ENCODE peak calls at places on chromosomes 6 and 20, in ten cellular contexts. One of them, this sample, is unnamed.

GRCh38 chr6:79713701-79714322 is 82.7 kb downstream of the SH3BGRL2 start:
- DNase-seq in upper lobe of left lung: peak
- DNase-seq in body of pancreas: peak
- DNase-seq in endothelial cell: peak
- DNase-seq in brain microvascular endothelial cell: peak
- DNase-seq in fibroblast of the aortic adventitia: peak
- DNase-seq in neural crest cell: peak
- DNase-seq in tibial artery: no peak
- DNase-seq in HCT116: peak
- DNase-seq in neural progenitor cell: peak
- DNase-seq in this sample: peak

GRCh38 chr20:19401096-19401495 is 188.7 kb downstream of the SLC24A3 start:
- DNase-seq in upper lobe of left lung: no peak
- DNase-seq in body of pancreas: no peak
- DNase-seq in endothelial cell: no peak
- DNase-seq in brain microvascular endothelial cell: no peak
- DNase-seq in fibroblast of the aortic adventitia: no peak
- DNase-seq in neural crest cell: no peak
- DNase-seq in tibial artery: no peak
- DNase-seq in HCT116: no peak
- DNase-seq in neural progenitor cell: no peak
- DNase-seq in this sample: no peak

GRCh38 chr6:13342414-13343019 is 14.2 kb upstream of the TBC1D7 start:
- DNase-seq in upper lobe of left lung: no peak
- DNase-seq in body of pancreas: no peak
- DNase-seq in endothelial cell: no peak
- DNase-seq in brain microvascular endothelial cell: no peak
- DNase-seq in fibroblast of the aortic adventitia: no peak
- DNase-seq in neural crest cell: no peak
- DNase-seq in tibial artery: no peak
- DNase-seq in HCT116: no peak
- DNase-seq in neural progenitor cell: no peak
- DNase-seq in this sample: no peak

GRCh38 chr6:161254754-161255253 is 19.1 kb downstream of the AGPAT4 start:
- DNase-seq in upper lobe of left lung: no peak
- DNase-seq in body of pancreas: no peak
- DNase-seq in endothelial cell: no peak
- DNase-seq in brain microvascular endothelial cell: no peak
- DNase-seq in fibroblast of the aortic adventitia: peak
- DNase-seq in neural crest cell: no peak
- DNase-seq in tibial artery: no peak
- DNase-seq in HCT116: no peak
- DNase-seq in neural progenitor cell: peak
- DNase-seq in this sample: no peak

GRCh38 chr6:91149914-91150674 is 563.2 kb upstream of the MAP3K7 start:
- DNase-seq in upper lobe of left lung: no peak
- DNase-seq in body of pancreas: no peak
- DNase-seq in endothelial cell: no peak
- DNase-seq in brain microvascular endothelial cell: no peak
- DNase-seq in fibroblast of the aortic adventitia: no peak
- DNase-seq in neural crest cell: no peak
- DNase-seq in tibial artery: no peak
- DNase-seq in HCT116: no peak
- DNase-seq in neural progenitor cell: no peak
- DNase-seq in this sample: no peak

GRCh38 chr20:46690219-46691111 is 1.2 kb upstream of the TP53RK start:
- DNase-seq in upper lobe of left lung: no peak
- DNase-seq in body of pancreas: no peak
- DNase-seq in endothelial cell: no peak
- DNase-seq in brain microvascular endothelial cell: no peak
- DNase-seq in fibroblast of the aortic adventitia: peak
- DNase-seq in neural crest cell: no peak
- DNase-seq in tibial artery: no peak
- DNase-seq in HCT116: no peak
- DNase-seq in neural progenitor cell: no peak
- DNase-seq in this sample: no peak

GRCh38 chr6:143253630-143254029 is 192.9 kb downstream of the AIG1 start:
- DNase-seq in upper lobe of left lung: no peak
- DNase-seq in body of pancreas: no peak
- DNase-seq in endothelial cell: no peak
- DNase-seq in brain microvascular endothelial cell: no peak
- DNase-seq in fibroblast of the aortic adventitia: no peak
- DNase-seq in neural crest cell: no peak
- DNase-seq in tibial artery: no peak
- DNase-seq in HCT116: no peak
- DNase-seq in neural progenitor cell: no peak
- DNase-seq in this sample: no peak

GRCh38 chr20:49219924-49220831 is 962 bp downstream of the DDX27 start:
- DNase-seq in upper lobe of left lung: no peak
- DNase-seq in body of pancreas: no peak
- DNase-seq in endothelial cell: no peak
- DNase-seq in brain microvascular endothelial cell: no peak
- DNase-seq in fibroblast of the aortic adventitia: peak
- DNase-seq in neural crest cell: no peak
- DNase-seq in tibial artery: no peak
- DNase-seq in HCT116: no peak
- DNase-seq in neural progenitor cell: no peak
- DNase-seq in this sample: no peak

GRCh38 chr6:108989700-108990099 is 104.9 kb downstream of the SESN1 start:
- DNase-seq in upper lobe of left lung: no peak
- DNase-seq in body of pancreas: peak
- DNase-seq in endothelial cell: no peak
- DNase-seq in brain microvascular endothelial cell: no peak
- DNase-seq in fibroblast of the aortic adventitia: no peak
- DNase-seq in neural crest cell: no peak
- DNase-seq in tibial artery: no peak
- DNase-seq in HCT116: no peak
- DNase-seq in neural progenitor cell: no peak
- DNase-seq in this sample: no peak

GRCh38 chr6:84752118-84752850 is 12.1 kb downstream of the TBX18 start:
- DNase-seq in upper lobe of left lung: no peak
- DNase-seq in body of pancreas: no peak
- DNase-seq in endothelial cell: no peak
- DNase-seq in brain microvascular endothelial cell: peak
- DNase-seq in fibroblast of the aortic adventitia: no peak
- DNase-seq in neural crest cell: no peak
- DNase-seq in tibial artery: no peak
- DNase-seq in HCT116: no peak
- DNase-seq in neural progenitor cell: no peak
- DNase-seq in this sample: no peak

GRCh38 chr6:147219463-147219862 is 15.2 kb downstream of the STXBP5 start:
- DNase-seq in upper lobe of left lung: no peak
- DNase-seq in body of pancreas: no peak
- DNase-seq in endothelial cell: no peak
- DNase-seq in brain microvascular endothelial cell: no peak
- DNase-seq in fibroblast of the aortic adventitia: no peak
- DNase-seq in neural crest cell: no peak
- DNase-seq in tibial artery: no peak
- DNase-seq in HCT116: no peak
- DNase-seq in neural progenitor cell: no peak
- DNase-seq in this sample: no peak
- TF ChIP-seq CTCF in upper lobe of left lung: no peak
- TF ChIP-seq CTCF in body of pancreas: no peak
- TF ChIP-seq CTCF in endothelial cell: no peak
- TF ChIP-seq CTCF in brain microvascular endothelial cell: no peak
- TF ChIP-seq CTCF in fibroblast of the aortic adventitia: no peak
- TF ChIP-seq CTCF in neural crest cell: no peak
- TF ChIP-seq CTCF in tibial artery: no peak
- TF ChIP-seq CTCF in HCT116: no peak
- TF ChIP-seq CTCF in neural progenitor cell: no peak
- TF ChIP-seq CTCF in this sample: no peak

DNA sequence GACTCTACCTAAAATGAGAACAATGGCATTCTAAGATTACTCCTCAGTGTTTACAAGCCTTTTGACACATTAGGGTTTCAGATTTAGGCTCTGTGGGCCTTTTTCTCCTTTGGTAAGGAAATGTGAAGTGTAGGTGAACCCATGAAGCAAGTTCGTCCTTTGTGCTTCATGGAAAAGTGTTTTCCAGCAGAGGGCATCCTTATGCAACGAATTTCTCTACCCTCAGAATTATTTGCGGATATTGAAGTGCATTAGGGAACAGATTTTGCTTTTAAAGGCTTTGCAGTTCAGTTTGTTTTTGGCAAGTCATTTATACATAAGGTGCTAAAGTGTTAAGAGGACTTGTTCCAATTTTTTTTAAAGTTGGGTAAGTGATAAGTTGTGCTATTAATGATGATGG is 55.7 kb upstream of the FERMT1 start:
- DNase-seq in upper lobe of left lung: no peak
- DNase-seq in body of pancreas: no peak
- DNase-seq in endothelial cell: peak
- DNase-seq in brain microvascular endothelial cell: peak
- DNase-seq in fibroblast of the aortic adventitia: peak
- DNase-seq in neural crest cell: peak
- DNase-seq in tibial artery: no peak
- DNase-seq in HCT116: peak
- DNase-seq in neural progenitor cell: peak
- DNase-seq in this sample: no peak
- TF ChIP-seq CTCF in upper lobe of left lung: peak
- TF ChIP-seq CTCF in body of pancreas: no peak
- TF ChIP-seq CTCF in endothelial cell: peak
- TF ChIP-seq CTCF in brain microvascular endothelial cell: peak
- TF ChIP-seq CTCF in fibroblast of the aortic adventitia: peak
- TF ChIP-seq CTCF in neural crest cell: peak
- TF ChIP-seq CTCF in tibial artery: no peak
- TF ChIP-seq CTCF in HCT116: peak
- TF ChIP-seq CTCF in neural progenitor cell: peak
- TF ChIP-seq CTCF in this sample: peak

DNA sequence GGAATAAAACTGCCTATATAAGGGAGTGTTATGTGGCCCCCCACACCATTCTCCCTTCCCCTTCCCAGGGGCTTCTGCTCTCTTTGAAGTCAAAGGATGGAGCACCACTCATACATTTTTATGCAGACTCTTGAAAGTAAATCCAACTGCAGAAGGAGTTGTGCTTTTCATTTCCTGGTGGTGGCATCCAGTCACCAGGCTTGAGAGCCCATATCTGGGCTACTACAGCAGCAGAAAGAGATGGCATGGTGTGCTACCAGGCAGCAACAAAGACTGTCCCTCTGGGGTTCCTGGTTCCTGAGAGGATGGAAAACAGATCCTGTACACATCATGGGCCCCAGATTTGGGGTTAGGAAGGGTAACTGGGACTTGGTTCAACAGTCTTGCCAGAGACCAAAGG is 226.4 kb downstream of the CLIC5 start:
- DNase-seq in upper lobe of left lung: no peak
- DNase-seq in body of pancreas: no peak
- DNase-seq in endothelial cell: no peak
- DNase-seq in brain microvascular endothelial cell: no peak
- DNase-seq in fibroblast of the aortic adventitia: no peak
- DNase-seq in neural crest cell: no peak
- DNase-seq in tibial artery: no peak
- DNase-seq in HCT116: no peak
- DNase-seq in neural progenitor cell: no peak
- DNase-seq in this sample: no peak
- TF ChIP-seq CTCF in upper lobe of left lung: no peak
- TF ChIP-seq CTCF in body of pancreas: no peak
- TF ChIP-seq CTCF in endothelial cell: no peak
- TF ChIP-seq CTCF in brain microvascular endothelial cell: no peak
- TF ChIP-seq CTCF in fibroblast of the aortic adventitia: no peak
- TF ChIP-seq CTCF in neural crest cell: no peak
- TF ChIP-seq CTCF in tibial artery: no peak
- TF ChIP-seq CTCF in HCT116: no peak
- TF ChIP-seq CTCF in neural progenitor cell: no peak
- TF ChIP-seq CTCF in this sample: no peak

DNA sequence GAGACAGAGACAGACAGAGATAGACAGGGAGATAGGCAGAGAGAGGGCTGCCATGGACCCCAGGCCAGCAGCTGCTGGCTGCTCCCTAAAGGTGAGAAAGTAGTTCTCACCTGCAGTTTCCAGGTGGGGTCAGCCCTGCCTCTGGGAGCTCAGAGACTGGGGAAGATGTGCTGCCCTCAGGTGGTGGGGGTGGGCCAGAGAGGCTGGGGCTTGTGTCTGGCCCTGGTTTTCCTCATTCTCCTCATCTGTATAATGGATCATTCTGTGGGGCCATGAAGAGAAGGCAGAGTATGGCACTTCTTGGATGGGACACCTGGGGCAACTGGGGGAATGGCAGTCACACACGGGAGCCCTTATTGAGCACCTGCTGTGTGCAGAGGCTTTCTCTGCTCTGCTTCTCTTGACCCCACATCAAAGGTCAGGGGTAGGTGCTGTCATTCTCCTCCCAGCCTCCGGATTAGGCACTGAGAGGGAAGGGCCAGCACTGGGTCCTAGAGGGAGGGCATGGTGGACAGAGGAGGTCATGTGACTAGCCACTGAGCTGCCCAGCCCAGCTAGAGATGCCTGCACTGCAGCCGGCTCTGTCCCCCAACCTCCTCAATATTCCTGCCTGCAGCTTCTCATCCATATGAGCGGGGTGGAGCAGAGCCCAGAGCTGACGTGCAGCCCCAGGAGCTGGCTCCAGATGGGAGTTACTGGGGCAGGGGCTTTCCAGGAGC is 4.1 kb downstream of the ANGPT4 start:
- DNase-seq in upper lobe of left lung: no peak
- DNase-seq in body of pancreas: no peak
- DNase-seq in endothelial cell: no peak
- DNase-seq in brain microvascular endothelial cell: no peak
- DNase-seq in fibroblast of the aortic adventitia: no peak
- DNase-seq in neural crest cell: no peak
- DNase-seq in tibial artery: no peak
- DNase-seq in HCT116: peak
- DNase-seq in neural progenitor cell: no peak
- DNase-seq in this sample: no peak
- TF ChIP-seq CTCF in upper lobe of left lung: no peak
- TF ChIP-seq CTCF in body of pancreas: no peak
- TF ChIP-seq CTCF in endothelial cell: no peak
- TF ChIP-seq CTCF in brain microvascular endothelial cell: no peak
- TF ChIP-seq CTCF in fibroblast of the aortic adventitia: no peak
- TF ChIP-seq CTCF in neural crest cell: no peak
- TF ChIP-seq CTCF in tibial artery: no peak
- TF ChIP-seq CTCF in HCT116: peak
- TF ChIP-seq CTCF in neural progenitor cell: no peak
- TF ChIP-seq CTCF in this sample: no peak

GRCh38 chr6:63066053-63066704 is 145.1 kb upstream of the FKBP1C start:
- DNase-seq in upper lobe of left lung: no peak
- DNase-seq in body of pancreas: no peak
- DNase-seq in endothelial cell: no peak
- DNase-seq in brain microvascular endothelial cell: no peak
- DNase-seq in fibroblast of the aortic adventitia: no peak
- DNase-seq in neural crest cell: no peak
- DNase-seq in tibial artery: no peak
- DNase-seq in HCT116: peak
- DNase-seq in neural progenitor cell: no peak
- DNase-seq in this sample: no peak
- TF ChIP-seq CTCF in upper lobe of left lung: peak
- TF ChIP-seq CTCF in body of pancreas: no peak
- TF ChIP-seq CTCF in endothelial cell: no peak
- TF ChIP-seq CTCF in brain microvascular endothelial cell: no peak
- TF ChIP-seq CTCF in fibroblast of the aortic adventitia: no peak
- TF ChIP-seq CTCF in neural crest cell: peak
- TF ChIP-seq CTCF in tibial artery: no peak
- TF ChIP-seq CTCF in HCT116: peak
- TF ChIP-seq CTCF in neural progenitor cell: peak
- TF ChIP-seq CTCF in this sample: peak

GRCh38 chr20:51381557-51381956 is 161.0 kb downstream of the NFATC2 start:
- DNase-seq in upper lobe of left lung: no peak
- DNase-seq in body of pancreas: no peak
- DNase-seq in endothelial cell: no peak
- DNase-seq in brain microvascular endothelial cell: no peak
- DNase-seq in fibroblast of the aortic adventitia: no peak
- DNase-seq in neural crest cell: no peak
- DNase-seq in tibial artery: no peak
- DNase-seq in HCT116: no peak
- DNase-seq in neural progenitor cell: no peak
- DNase-seq in this sample: no peak
- TF ChIP-seq CTCF in upper lobe of left lung: no peak
- TF ChIP-seq CTCF in body of pancreas: no peak
- TF ChIP-seq CTCF in endothelial cell: no peak
- TF ChIP-seq CTCF in brain microvascular endothelial cell: no peak
- TF ChIP-seq CTCF in fibroblast of the aortic adventitia: no peak
- TF ChIP-seq CTCF in neural crest cell: no peak
- TF ChIP-seq CTCF in tibial artery: no peak
- TF ChIP-seq CTCF in HCT116: peak
- TF ChIP-seq CTCF in neural progenitor cell: no peak
- TF ChIP-seq CTCF in this sample: no peak